ENCODE peak calls at places on chromosomes 12 and 14, in eight cellular contexts. One of them, this sample, is unnamed. For H3K36me3, the result is how much of the 10 kb centered on the place peaks cover.

GRCh38 chr12:70154087-70154486 is 89.1 kb upstream of the CNOT2 start:
- DNase-seq in esophagus muscularis mucosa: no peak
- DNase-seq in CD4-positive, alpha-beta memory T cell: no peak
- DNase-seq in uterus: no peak
- DNase-seq in lower lobe of right lung: no peak
- DNase-seq in breast epithelium: no peak
- DNase-seq in SJSA1: no peak
- DNase-seq in psoas muscle: no peak
- DNase-seq in this sample: no peak

GRCh38 chr12:5964913-5965900 is 20.1 kb upstream of the ANO2 start:
- DNase-seq in uterus: no peak
- DNase-seq in CD4-positive, alpha-beta memory T cell: no peak
- DNase-seq in psoas muscle: no peak
- DNase-seq in lower lobe of right lung: no peak
- DNase-seq in SJSA1: no peak
- DNase-seq in breast epithelium: no peak
- DNase-seq in esophagus muscularis mucosa: peak
- DNase-seq in this sample: peak

GRCh38 chr14:53668861-53669260 is 287.8 kb downstream of the BMP4 start:
- DNase-seq in uterus: no peak
- DNase-seq in lower lobe of right lung: no peak
- DNase-seq in breast epithelium: no peak
- DNase-seq in psoas muscle: no peak
- DNase-seq in CD4-positive, alpha-beta memory T cell: no peak
- DNase-seq in esophagus muscularis mucosa: no peak
- DNase-seq in SJSA1: no peak
- DNase-seq in this sample: no peak

GRCh38 chr12:69655616-69656336 is 43.3 kb downstream of the BEST3 start:
- DNase-seq in SJSA1: peak
- DNase-seq in breast epithelium: no peak
- DNase-seq in psoas muscle: no peak
- DNase-seq in lower lobe of right lung: no peak
- DNase-seq in esophagus muscularis mucosa: no peak
- DNase-seq in CD4-positive, alpha-beta memory T cell: no peak
- DNase-seq in uterus: no peak
- DNase-seq in this sample: peak

GRCh38 chr12:129081755-129082250 is 228.5 kb downstream of the GLT1D1 start:
- DNase-seq in breast epithelium: no peak
- DNase-seq in esophagus muscularis mucosa: no peak
- DNase-seq in lower lobe of right lung: no peak
- DNase-seq in SJSA1: no peak
- DNase-seq in CD4-positive, alpha-beta memory T cell: no peak
- DNase-seq in psoas muscle: peak
- DNase-seq in uterus: no peak
- DNase-seq in this sample: no peak

GRCh38 chr14:100860556-100861187 is 34.8 kb downstream of the MEG3 start:
- DNase-seq in esophagus muscularis mucosa: no peak
- DNase-seq in breast epithelium: no peak
- DNase-seq in lower lobe of right lung: peak
- DNase-seq in CD4-positive, alpha-beta memory T cell: no peak
- DNase-seq in psoas muscle: peak
- DNase-seq in SJSA1: no peak
- DNase-seq in uterus: no peak
- DNase-seq in this sample: no peak

GRCh38 chr12:64187370-64187769 is 34.7 kb downstream of the KICS2 start:
- DNase-seq in esophagus muscularis mucosa: no peak
- DNase-seq in uterus: no peak
- DNase-seq in psoas muscle: no peak
- DNase-seq in SJSA1: peak
- DNase-seq in lower lobe of right lung: no peak
- DNase-seq in CD4-positive, alpha-beta memory T cell: no peak
- DNase-seq in breast epithelium: no peak
- DNase-seq in this sample: no peak

GRCh38 chr12:52010152-52010622 is 3.4 kb downstream of the TAMALIN start:
- DNase-seq in CD4-positive, alpha-beta memory T cell: no peak
- DNase-seq in esophagus muscularis mucosa: no peak
- DNase-seq in psoas muscle: peak
- DNase-seq in SJSA1: peak
- DNase-seq in uterus: peak
- DNase-seq in breast epithelium: peak
- DNase-seq in lower lobe of right lung: peak
- DNase-seq in this sample: peak

GRCh38 chr12:113361574-113362370 is 3.4 kb downstream of the PLBD2 start:
- DNase-seq in breast epithelium: no peak
- DNase-seq in lower lobe of right lung: no peak
- DNase-seq in SJSA1: no peak
- DNase-seq in CD4-positive, alpha-beta memory T cell: no peak
- DNase-seq in uterus: no peak
- DNase-seq in esophagus muscularis mucosa: no peak
- DNase-seq in psoas muscle: no peak
- DNase-seq in this sample: peak

GRCh38 chr14:88380405-88380804 is 5.1 kb upstream of the SPATA7 start:
- DNase-seq in CD4-positive, alpha-beta memory T cell: no peak
- DNase-seq in lower lobe of right lung: no peak
- DNase-seq in esophagus muscularis mucosa: no peak
- DNase-seq in SJSA1: no peak
- DNase-seq in uterus: no peak
- DNase-seq in psoas muscle: no peak
- DNase-seq in breast epithelium: no peak
- DNase-seq in this sample: no peak

GRCh38 chr12:105357162-105357691 is 26.7 kb downstream of the C12orf75 start:
- DNase-seq in CD4-positive, alpha-beta memory T cell: no peak
- DNase-seq in psoas muscle: no peak
- DNase-seq in uterus: no peak
- DNase-seq in SJSA1: no peak
- DNase-seq in breast epithelium: no peak
- DNase-seq in esophagus muscularis mucosa: no peak
- DNase-seq in lower lobe of right lung: no peak
- DNase-seq in this sample: no peak

GRCh38 chr12:112936927-112937326 is 1.3 kb upstream of the OAS3 start:
- DNase-seq in uterus: no peak
- DNase-seq in breast epithelium: no peak
- DNase-seq in lower lobe of right lung: no peak
- DNase-seq in esophagus muscularis mucosa: no peak
- DNase-seq in psoas muscle: no peak
- DNase-seq in SJSA1: no peak
- DNase-seq in CD4-positive, alpha-beta memory T cell: no peak
- DNase-seq in this sample: no peak

GRCh38 chr12:131755305-131756113 is 44.6 kb downstream of the SFSWAP start:
- DNase-seq in CD4-positive, alpha-beta memory T cell: peak
- DNase-seq in esophagus muscularis mucosa: no peak
- DNase-seq in SJSA1: no peak
- DNase-seq in psoas muscle: no peak
- DNase-seq in uterus: no peak
- DNase-seq in breast epithelium: peak
- DNase-seq in lower lobe of right lung: no peak
- DNase-seq in this sample: no peak

GRCh38 chr14:52840916-52841315 is 49.5 kb upstream of the GNPNAT1 start:
- DNase-seq in uterus: no peak
- DNase-seq in lower lobe of right lung: no peak
- DNase-seq in SJSA1: peak
- DNase-seq in esophagus muscularis mucosa: no peak
- DNase-seq in breast epithelium: no peak
- DNase-seq in CD4-positive, alpha-beta memory T cell: no peak
- DNase-seq in psoas muscle: no peak
- DNase-seq in this sample: peak

DNA sequence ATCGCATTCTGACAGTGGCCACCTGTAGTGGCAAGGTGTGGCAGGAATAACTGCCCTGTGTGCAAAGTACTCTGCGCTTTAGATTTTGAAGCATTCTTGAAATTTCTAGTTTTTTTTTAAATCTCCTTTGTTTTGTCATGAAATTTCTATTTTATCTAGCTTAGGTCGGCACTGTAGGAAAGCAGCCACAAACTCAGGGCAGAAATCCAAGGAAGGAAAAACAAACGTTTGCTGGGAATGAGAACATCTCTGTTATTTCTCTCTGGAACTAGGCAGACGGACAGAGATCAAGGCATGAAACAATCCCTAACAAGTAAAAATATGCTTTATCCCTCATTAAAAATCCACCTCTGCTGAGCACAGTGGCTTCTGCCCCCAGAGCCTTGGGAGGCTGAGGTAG is 1.3 kb upstream of the NR2C1 start:
- DNase-seq in psoas muscle: no peak
- DNase-seq in uterus: no peak
- DNase-seq in SJSA1: no peak
- DNase-seq in esophagus muscularis mucosa: no peak
- DNase-seq in breast epithelium: no peak
- DNase-seq in lower lobe of right lung: no peak
- DNase-seq in CD4-positive, alpha-beta memory T cell: no peak
- DNase-seq in this sample: no peak
- H3K27ac ChIP-seq in psoas muscle: no peak
- H3K27ac ChIP-seq in uterus: peak
- H3K27ac ChIP-seq in SJSA1: no peak
- H3K27ac ChIP-seq in esophagus muscularis mucosa: peak
- H3K27ac ChIP-seq in breast epithelium: no peak
- H3K27ac ChIP-seq in lower lobe of right lung: no peak
- H3K27ac ChIP-seq in CD4-positive, alpha-beta memory T cell: no peak
- H3K27ac ChIP-seq in this sample: no peak

GRCh38 chr12:45849289-45849688 is 119.8 kb downstream of the ARID2 start:
- DNase-seq in psoas muscle: no peak
- DNase-seq in lower lobe of right lung: no peak
- DNase-seq in esophagus muscularis mucosa: no peak
- DNase-seq in uterus: no peak
- DNase-seq in breast epithelium: no peak
- DNase-seq in SJSA1: no peak
- DNase-seq in CD4-positive, alpha-beta memory T cell: no peak
- DNase-seq in this sample: no peak
- H3K36me3 ChIP-seq in psoas muscle: half or more
- H3K36me3 ChIP-seq in lower lobe of right lung: half or more
- H3K36me3 ChIP-seq in esophagus muscularis mucosa: under half
- H3K36me3 ChIP-seq in uterus: under half
- H3K36me3 ChIP-seq in breast epithelium: under half
- H3K36me3 ChIP-seq in SJSA1: under half
- H3K36me3 ChIP-seq in CD4-positive, alpha-beta memory T cell: under half
- H3K36me3 ChIP-seq in this sample: under half

GRCh38 chr14:59346329-59346728 is 118.9 kb downstream of the GPR135 start:
- DNase-seq in CD4-positive, alpha-beta memory T cell: no peak
- DNase-seq in lower lobe of right lung: no peak
- DNase-seq in SJSA1: no peak
- DNase-seq in breast epithelium: no peak
- DNase-seq in uterus: no peak
- DNase-seq in esophagus muscularis mucosa: no peak
- DNase-seq in psoas muscle: no peak
- DNase-seq in this sample: no peak

GRCh38 chr14:59347915-59348314 is 117.3 kb downstream of the GPR135 start:
- DNase-seq in esophagus muscularis mucosa: no peak
- DNase-seq in breast epithelium: no peak
- DNase-seq in CD4-positive, alpha-beta memory T cell: no peak
- DNase-seq in uterus: no peak
- DNase-seq in psoas muscle: no peak
- DNase-seq in SJSA1: no peak
- DNase-seq in lower lobe of right lung: no peak
- DNase-seq in this sample: no peak

GRCh38 chr14:59347511-59347900 is 117.7 kb downstream of the GPR135 start:
- DNase-seq in SJSA1: no peak
- DNase-seq in CD4-positive, alpha-beta memory T cell: no peak
- DNase-seq in lower lobe of right lung: no peak
- DNase-seq in breast epithelium: no peak
- DNase-seq in psoas muscle: no peak
- DNase-seq in esophagus muscularis mucosa: no peak
- DNase-seq in uterus: no peak
- DNase-seq in this sample: no peak

GRCh38 chr14:59346796-59347510 is 118.2 kb downstream of the GPR135 start:
- DNase-seq in lower lobe of right lung: no peak
- DNase-seq in CD4-positive, alpha-beta memory T cell: no peak
- DNase-seq in uterus: no peak
- DNase-seq in esophagus muscularis mucosa: no peak
- DNase-seq in SJSA1: no peak
- DNase-seq in breast epithelium: no peak
- DNase-seq in psoas muscle: no peak
- DNase-seq in this sample: no peak

DNA sequence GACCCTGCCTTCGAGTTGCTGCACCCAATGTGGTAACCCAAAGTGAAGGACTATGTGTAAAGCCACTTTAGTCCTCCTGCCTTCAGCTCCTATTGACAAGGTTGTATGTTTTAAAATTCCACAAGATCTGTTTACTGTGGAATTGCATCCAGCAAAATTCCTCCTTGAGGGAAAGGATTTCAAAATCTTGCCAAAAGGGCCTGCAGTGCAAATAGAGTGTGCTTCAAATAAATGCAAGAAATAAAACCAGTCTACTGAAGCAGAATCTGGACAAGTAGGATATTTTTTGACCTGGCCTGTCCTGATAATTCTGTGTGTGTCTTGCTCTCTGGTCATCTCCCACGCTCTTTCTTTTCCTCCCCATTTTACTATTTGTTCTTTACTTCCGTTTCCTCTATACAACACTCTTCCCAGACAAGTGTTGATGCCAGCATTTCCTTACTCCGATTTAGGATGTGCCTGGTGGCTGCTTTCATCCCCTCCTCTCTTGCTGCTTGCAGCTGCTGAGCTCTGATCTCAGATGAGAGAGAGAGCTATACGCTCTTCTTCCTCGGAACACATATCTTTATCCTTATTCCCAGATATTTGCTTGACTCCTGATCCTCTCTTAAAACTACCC is 115.9 kb downstream of the GPR135 start:
- DNase-seq in esophagus muscularis mucosa: no peak
- DNase-seq in uterus: no peak
- DNase-seq in lower lobe of right lung: no peak
- DNase-seq in psoas muscle: no peak
- DNase-seq in SJSA1: no peak
- DNase-seq in breast epithelium: no peak
- DNase-seq in CD4-positive, alpha-beta memory T cell: no peak
- DNase-seq in this sample: no peak
- H3K27ac ChIP-seq in esophagus muscularis mucosa: peak
- H3K27ac ChIP-seq in uterus: peak
- H3K27ac ChIP-seq in lower lobe of right lung: peak
- H3K27ac ChIP-seq in psoas muscle: peak
- H3K27ac ChIP-seq in SJSA1: no peak
- H3K27ac ChIP-seq in breast epithelium: peak
- H3K27ac ChIP-seq in CD4-positive, alpha-beta memory T cell: no peak
- H3K27ac ChIP-seq in this sample: peak

GRCh38 chr14:101988377-101988776 is 24.0 kb downstream of the DYNC1H1 start:
- DNase-seq in lower lobe of right lung: no peak
- DNase-seq in CD4-positive, alpha-beta memory T cell: no peak
- DNase-seq in psoas muscle: no peak
- DNase-seq in uterus: no peak
- DNase-seq in SJSA1: no peak
- DNase-seq in breast epithelium: no peak
- DNase-seq in esophagus muscularis mucosa: no peak
- DNase-seq in this sample: no peak

GRCh38 chr14:101986953-101987352 is 22.6 kb downstream of the DYNC1H1 start:
- DNase-seq in psoas muscle: no peak
- DNase-seq in lower lobe of right lung: no peak
- DNase-seq in uterus: no peak
- DNase-seq in CD4-positive, alpha-beta memory T cell: no peak
- DNase-seq in breast epithelium: no peak
- DNase-seq in SJSA1: no peak
- DNase-seq in esophagus muscularis mucosa: no peak
- DNase-seq in this sample: no peak

GRCh38 chr14:101991336-101991735 is 27.0 kb downstream of the DYNC1H1 start:
- DNase-seq in breast epithelium: no peak
- DNase-seq in CD4-positive, alpha-beta memory T cell: no peak
- DNase-seq in SJSA1: no peak
- DNase-seq in psoas muscle: no peak
- DNase-seq in esophagus muscularis mucosa: no peak
- DNase-seq in uterus: no peak
- DNase-seq in lower lobe of right lung: no peak
- DNase-seq in this sample: no peak

GRCh38 chr14:101997429-101998336 is 33.3 kb downstream of the DYNC1H1 start:
- DNase-seq in psoas muscle: no peak
- DNase-seq in CD4-positive, alpha-beta memory T cell: no peak
- DNase-seq in SJSA1: no peak
- DNase-seq in esophagus muscularis mucosa: no peak
- DNase-seq in breast epithelium: no peak
- DNase-seq in lower lobe of right lung: no peak
- DNase-seq in uterus: no peak
- DNase-seq in this sample: no peak

GRCh38 chr14:101992708-101993107 is 28.3 kb downstream of the DYNC1H1 start:
- DNase-seq in lower lobe of right lung: no peak
- DNase-seq in esophagus muscularis mucosa: no peak
- DNase-seq in SJSA1: no peak
- DNase-seq in psoas muscle: no peak
- DNase-seq in breast epithelium: no peak
- DNase-seq in uterus: no peak
- DNase-seq in CD4-positive, alpha-beta memory T cell: no peak
- DNase-seq in this sample: no peak
- H3K36me3 ChIP-seq in lower lobe of right lung: half or more
- H3K36me3 ChIP-seq in esophagus muscularis mucosa: half or more
- H3K36me3 ChIP-seq in SJSA1: half or more
- H3K36me3 ChIP-seq in psoas muscle: half or more
- H3K36me3 ChIP-seq in breast epithelium: under half
- H3K36me3 ChIP-seq in uterus: under half
- H3K36me3 ChIP-seq in CD4-positive, alpha-beta memory T cell: half or more
- H3K36me3 ChIP-seq in this sample: half or more

This sample was measured in right atrium auricular region.